ENCODE peak calls at places on chromosomes 13 and 19, in four cellular contexts. A is stomach, L is IMR-90, Q is suprapubic skin. U is an unnamed sample. For H3K9me3, the result is how much of the 10 kb centered on the place peaks cover.

GRCh38 chr19:8342684-8343482 is at the start of gene KANK3:
- DNase-seq in A (peak), L (peak), Q (peak), U (peak)

GRCh38 chr13:20798027-20798426 is 24.3 kb upstream of the EEF1AKMT1 start:
- DNase-seq in A (no peak), L (no peak), Q (no peak), U (no peak)

GRCh38 chr13:65660696-65661095 is 1569.4 kb downstream of the PCDH9 start:
- DNase-seq in A (no peak), L (peak), Q (no peak), U (no peak)

GRCh38 chr19:58038688-58039204 is 4.9 kb downstream of the ZSCAN1 start:
- DNase-seq in A (no peak), L (no peak), Q (no peak), U (no peak)

GRCh38 chr19:310141-310651 is 19.0 kb upstream of the PLPP2 start:
- DNase-seq in A (peak), L (no peak), Q (no peak), U (no peak)

GRCh38 chr13:51846756-51847155 is 1.8 kb upstream of the TMEM272 start:
- DNase-seq in A (no peak), L (peak), Q (no peak), U (no peak)

GRCh38 chr13:98657506-98658085 is 80.7 kb upstream of the STK24 start:
- DNase-seq in A (no peak), L (no peak), Q (no peak), U (peak)

GRCh38 chr19:2511991-2512390 is 36.1 kb downstream of the GADD45B start:
- DNase-seq in A (no peak), L (no peak), Q (no peak), U (no peak)

GRCh38 chr19:55543567-55543966 is 1.8 kb downstream of the SBK3 start:
- DNase-seq in A (no peak), L (no peak), Q (no peak), U (no peak)

GRCh38 chr19:10224337-10224736 is 6.8 kb downstream of the S1PR2 start:
- DNase-seq in A (no peak), L (no peak), Q (no peak), U (no peak)

GRCh38 chr19:294819-295686 is 3.9 kb upstream of the PLPP2 start:
- DNase-seq in A (peak), L (peak), Q (no peak), U (peak)

GRCh38 chr13:72221276-72221962 is 354.4 kb upstream of the DACH1 start:
- DNase-seq in A (no peak), L (no peak), Q (peak), U (peak)

GRCh38 chr13:94480672-94481145 is 1.2 kb upstream of the DCT start:
- DNase-seq in A (no peak), L (peak), Q (no peak), U (no peak)

GRCh38 chr19:32877323-32877912 is 7.9 kb upstream of the SLC7A9 start:
- DNase-seq in A (peak), L (no peak), Q (no peak), U (no peak)

GRCh38 chr13:50873481-50873880 is 30.0 kb upstream of the DLEU7 start:
- DNase-seq in A (no peak), L (peak), Q (no peak), U (no peak)

GRCh38 chr13:46469064-46469463 is 82.0 kb upstream of the RUBCNL start:
- DNase-seq in A (no peak), L (no peak), Q (no peak), U (no peak)

GRCh38 chr13:27917121-27917947 is 2.5 kb upstream of the PDX1 start:
- DNase-seq in A (no peak), L (no peak), Q (no peak), U (no peak)

DNA sequence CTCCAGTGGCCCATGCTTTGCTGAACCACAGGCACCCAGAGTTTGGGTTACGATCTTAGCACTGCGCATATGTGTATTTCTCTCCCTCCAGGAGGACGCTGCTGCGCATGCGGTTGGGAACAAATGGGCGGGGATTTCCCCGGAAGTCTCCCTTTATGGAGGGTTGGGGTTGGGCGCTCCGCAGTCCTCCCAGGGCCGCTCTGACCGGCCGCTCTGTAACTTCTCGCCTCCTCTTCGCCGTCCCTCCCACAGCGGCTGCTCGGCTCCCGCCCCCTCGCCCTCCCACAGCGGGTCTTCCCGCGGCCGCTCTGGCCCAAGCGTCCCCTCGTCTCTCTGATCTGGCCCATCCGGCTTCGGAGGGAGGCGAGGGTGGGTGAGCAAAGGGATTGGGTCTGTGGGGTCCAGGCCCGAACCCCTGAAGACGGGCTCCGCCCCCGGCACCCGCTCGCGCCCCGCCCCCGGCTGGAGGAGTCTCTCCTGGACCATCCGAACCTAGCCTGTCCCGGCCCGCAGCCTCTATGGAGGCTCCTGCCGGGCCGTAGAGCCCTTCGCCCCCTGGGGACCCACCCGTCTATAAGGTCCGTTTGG is at the start of gene MEGF8:
- DNase-seq in A (peak), L (peak), Q (peak), U (peak)
- TF ChIP-seq POLR2A in A (no peak), L (peak), Q (no peak), U (peak)

DNA sequence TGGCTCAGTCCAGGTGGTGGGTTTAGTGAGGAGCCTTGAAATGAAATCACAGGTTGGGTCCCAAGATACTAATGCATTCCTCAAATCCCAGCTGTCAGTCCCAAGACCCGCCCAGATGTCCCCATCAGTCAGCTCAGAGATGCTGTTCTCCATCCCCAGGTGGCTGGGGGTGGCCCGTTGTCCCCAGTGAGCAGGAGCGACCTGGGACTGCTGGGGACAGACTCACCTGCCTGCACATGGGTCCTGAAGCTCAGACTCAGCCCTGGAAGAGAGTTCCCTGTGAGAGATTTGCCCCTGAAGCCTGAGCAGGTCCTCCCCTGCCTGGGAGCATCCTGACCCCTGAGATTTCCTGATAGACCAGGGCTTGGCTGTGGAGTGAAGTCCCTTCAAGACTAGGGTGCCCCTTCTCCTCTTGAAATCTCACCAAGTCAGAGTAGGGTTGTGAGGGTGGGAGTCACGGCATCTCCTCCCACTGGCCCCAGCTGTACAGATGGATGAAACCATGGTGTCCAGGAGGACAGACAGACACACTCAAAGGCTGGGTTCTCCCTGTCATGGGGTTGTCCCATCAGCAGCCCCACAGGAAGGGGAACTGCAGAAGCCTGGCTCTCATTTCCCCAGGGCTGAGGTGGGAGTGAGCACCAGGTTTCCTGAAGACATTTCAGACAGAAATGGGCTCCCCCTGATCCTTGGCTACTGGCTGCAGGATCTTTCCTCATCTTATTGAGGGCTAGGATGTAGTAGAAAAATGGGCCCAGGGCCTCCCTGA is 14.4 kb downstream of the LILRA5 start:
- DNase-seq in A (no peak), L (no peak), Q (no peak), U (no peak)
- TF ChIP-seq CTCF in A (no peak), L (no peak), Q (no peak), U (no peak)

GRCh38 chr19:37564624-37565369 is 29.8 kb downstream of the ZNF571 start:
- DNase-seq in A (no peak), L (no peak), Q (no peak), U (no peak)
- H3K9me3 ChIP-seq in A (half or more), L (half or more), Q (half or more), U (under half)

GRCh38 chr19:3788991-3789778 is 3.0 kb upstream of the MATK start:
- DNase-seq in A (no peak), L (no peak), Q (no peak), U (no peak)
- TF ChIP-seq POLR2A in A (no peak), L (no peak), Q (no peak), U (no peak)

DNA sequence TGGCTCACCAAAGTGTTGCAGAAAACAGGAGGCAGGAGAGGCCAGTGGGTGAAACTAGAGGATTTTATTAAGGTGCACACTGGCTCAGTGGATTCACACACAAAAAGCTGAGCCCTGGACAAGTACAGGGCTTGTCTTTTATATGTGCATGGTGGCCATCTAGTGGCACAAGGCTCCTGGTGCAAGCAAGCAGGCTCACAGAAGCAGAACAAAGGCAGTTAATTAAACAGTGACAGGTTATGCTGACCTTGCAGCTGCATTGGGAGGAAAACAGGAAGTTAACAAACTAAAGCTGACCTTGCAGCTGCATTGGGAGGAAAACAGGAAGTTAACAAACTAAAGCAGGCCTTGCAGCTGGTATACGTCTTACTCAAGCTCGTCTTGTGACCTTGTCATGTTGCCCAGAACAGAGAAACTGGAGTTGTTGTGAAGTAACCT is 65.3 kb upstream of the ZNF681 start:
- DNase-seq in A (no peak), L (no peak), Q (no peak), U (no peak)
- TF ChIP-seq CTCF in A (no peak), L (no peak), Q (no peak), U (no peak)